ENCODE peak calls at places on chromosomes 13 and 19, in ten cellular contexts. K is NCI-H2029 treated with DMSO at 0.1 percent for 48 hours; J is NCI-H2081 treated with DMSO at 0.1 percent for 48 hours; F is T-helper 9 cell; W is B cell; X is hypothalamus; M is SW 1271; I is activated T-helper 1 cell treated with anti-CD3 and anti-CD28 coated beads, Interleukin-12 subunit alpha, Interleukin-12 subunit beta, Interleukin-2, Interleukin-4 antibody, amounts not matched to agents 30 ng/mL and 10 ng/mL and 1 ng/mL, durations not matched to agents 14 hours and 24 hours and 36 hours; A is WTC11; H is T-helper 1 cell. Y is an unnamed sample.

GRCh38 chr19:7533281-7533819 is 2.2 kb upstream of the PNPLA6 start:
- DNase-seq in J (no peak), X (peak), A (peak), W (no peak), F (no peak), K (no peak), M (no peak), I (no peak), H (no peak), Y (no peak)

GRCh38 chr13:46158983-46159382 is 23.0 kb downstream of the LCP1 start:
- DNase-seq in M (no peak), I (no peak), K (no peak), A (no peak), J (no peak), W (no peak), X (no peak), F (no peak), H (no peak), Y (no peak)

GRCh38 chr19:30540671-30541210 is 168.6 kb downstream of the ZNF536 start:
- DNase-seq in W (no peak), X (no peak), M (no peak), H (no peak), I (no peak), J (no peak), F (no peak), K (no peak), A (no peak), Y (no peak)

GRCh38 chr19:15454371-15454800 is 4.6 kb upstream of the WIZ start:
- DNase-seq in A (no peak), W (peak), F (no peak), I (no peak), K (no peak), M (no peak), H (no peak), J (no peak), X (no peak), Y (no peak)

GRCh38 chr13:19056984-19057490 is 124.6 kb downstream of the TUBA3C start:
- DNase-seq in W (no peak), I (no peak), J (no peak), M (no peak), X (no peak), K (no peak), F (no peak), A (no peak), H (no peak), Y (no peak)

GRCh38 chr13:98798849-98799645 is 46.6 kb upstream of the SLC15A1 start:
- DNase-seq in I (no peak), W (no peak), X (no peak), K (no peak), A (no peak), F (no peak), J (no peak), H (no peak), M (no peak), Y (no peak)

GRCh38 chr19:5253403-5254110 is 87.1 kb downstream of the PTPRS start:
- DNase-seq in X (no peak), M (no peak), I (no peak), A (no peak), H (no peak), F (no peak), W (no peak), J (no peak), K (no peak), Y (no peak)

GRCh38 chr19:2271516-2272103 is 10.4 kb downstream of the PEAK3 start:
- DNase-seq in H (no peak), M (no peak), K (no peak), W (no peak), I (no peak), J (no peak), A (peak), X (no peak), F (no peak), Y (no peak)

GRCh38 chr19:3178377-3178972 is at the start of gene S1PR4:
- DNase-seq in X (no peak), J (no peak), I (peak), M (no peak), K (no peak), H (peak), F (peak), A (no peak), W (peak), Y (no peak)

GRCh38 chr19:42250666-42251531 is 4.0 kb downstream of the ERF start:
- DNase-seq in F (no peak), M (no peak), I (no peak), A (no peak), K (no peak), J (no peak), X (peak), W (no peak), H (no peak), Y (no peak)

GRCh38 chr19:51055866-51056265 is 9.0 kb downstream of the KLK13 start:
- DNase-seq in W (no peak), I (no peak), F (no peak), A (no peak), K (no peak), M (no peak), H (no peak), X (no peak), J (no peak), Y (no peak)

GRCh38 chr19:47447470-47448359 is 24.0 kb downstream of the SLC8A2 start:
- DNase-seq in K (no peak), H (peak), J (no peak), W (no peak), F (peak), M (no peak), I (peak), X (peak), A (peak), Y (no peak)

GRCh38 chr13:52010890-52011689 is at the start of gene ATP7B:
- DNase-seq in J (no peak), M (no peak), H (peak), K (no peak), A (peak), W (peak), F (peak), I (no peak), X (no peak), Y (no peak)

GRCh38 chr13:64414381-64414780 is 2815.8 kb downstream of the PCDH9 start:
- DNase-seq in A (no peak), W (no peak), H (no peak), K (no peak), F (no peak), X (no peak), I (no peak), J (no peak), M (no peak), Y (no peak)

GRCh38 chr19:30791116-30791515 is 418.9 kb downstream of the ZNF536 start:
- DNase-seq in X (no peak), H (no peak), A (no peak), W (no peak), J (no peak), F (no peak), K (no peak), M (no peak), I (no peak), Y (no peak)

GRCh38 chr19:3398114-3398899 is 31.9 kb downstream of the NFIC start:
- DNase-seq in H (no peak), I (no peak), W (no peak), F (no peak), X (peak), M (no peak), K (no peak), A (peak), J (no peak), Y (no peak)

GRCh38 chr19:46741447-46741846 is 4.4 kb upstream of the FKRP start:
- DNase-seq in W (no peak), A (no peak), I (no peak), M (no peak), F (no peak), X (no peak), H (no peak), J (no peak), K (no peak), Y (no peak)

GRCh38 chr13:76189882-76190519 is 553.9 kb downstream of the LMO7 start:
- DNase-seq in J (no peak), I (no peak), M (no peak), X (no peak), K (no peak), F (no peak), A (peak), W (no peak), H (no peak), Y (no peak)

GRCh38 chr19:1796395-1797142 is 15.5 kb downstream of the ATP8B3 start:
- DNase-seq in M (no peak), H (no peak), W (no peak), F (no peak), I (no peak), K (no peak), X (no peak), J (no peak), A (no peak), Y (no peak)

GRCh38 chr13:59750860-59751259 is 412.9 kb downstream of the DIAPH3 start:
- DNase-seq in F (no peak), X (peak), W (no peak), H (no peak), K (no peak), A (peak), M (no peak), I (no peak), J (no peak), Y (no peak)

GRCh38 chr19:11254662-11255061 is 7.7 kb downstream of the DOCK6 start:
- DNase-seq in K (no peak), J (no peak), I (no peak), W (no peak), F (no peak), M (no peak), X (no peak), A (no peak), H (no peak), Y (no peak)

GRCh38 chr19:51094696-51095279 is 12.1 kb upstream of the KLK14 start:
- DNase-seq in A (peak), W (peak), F (peak), I (no peak), H (peak), M (no peak), K (peak), J (no peak), X (peak), Y (no peak)

GRCh38 chr19:19146000-19146608 is 7.8 kb upstream of the TMEM161A start:
- DNase-seq in H (peak), I (peak), W (peak), J (peak), A (peak), F (peak), M (no peak), X (peak), K (peak), Y (no peak)

GRCh38 chr13:23069571-23069970 is 111.2 kb upstream of the SGCG start:
- DNase-seq in K (no peak), A (no peak), J (no peak), F (no peak), I (no peak), M (no peak), H (no peak), X (no peak), W (no peak), Y (no peak)

GRCh38 chr13:108915095-108915633 is 285.8 kb downstream of the MYO16 start:
- DNase-seq in H (no peak), M (no peak), I (no peak), A (no peak), X (no peak), F (no peak), W (no peak), J (no peak), K (peak), Y (no peak)

GRCh38 chr19:681029-681626 is 4.9 kb downstream of the FSTL3 start:
- DNase-seq in H (peak), F (no peak), K (no peak), W (peak), X (no peak), M (no peak), A (peak), I (no peak), J (no peak), Y (peak)

GRCh38 chr13:39567569-39567968 is 35.4 kb downstream of the LHFPL6 start:
- DNase-seq in J (no peak), A (no peak), H (no peak), I (no peak), M (no peak), F (no peak), X (no peak), W (no peak), K (no peak), Y (no peak)

GRCh38 chr19:43623889-43624670 is 4.7 kb upstream of the ZNF428 start:
- DNase-seq in F (no peak), W (no peak), M (no peak), K (no peak), I (no peak), J (no peak), H (no peak), A (peak), X (no peak), Y (no peak)

GRCh38 chr13:113650275-113650674 is 7.7 kb downstream of the ATP4B start:
- DNase-seq in K (no peak), H (no peak), M (no peak), F (no peak), A (peak), J (no peak), W (no peak), I (no peak), X (no peak), Y (no peak)